ENCODE peak calls at places on chromosome 20, in five cellular contexts. One of them, this sample, is unnamed.

GRCh38 chr20:17749979-17750721 is 50.4 kb downstream of the BANF2 start:
- DNase-seq in fibroblast of lung: peak; percentile 63
- DNase-seq in bronchial epithelial cell: no peak
- DNase-seq in AG10803: no peak
- DNase-seq in AG04449: no peak
- DNase-seq in this sample: no peak

GRCh38 chr20:56299362-56299761 is 50.8 kb downstream of the MC3R start:
- DNase-seq in AG04449: no peak
- DNase-seq in fibroblast of lung: no peak
- DNase-seq in bronchial epithelial cell: no peak
- DNase-seq in AG10803: no peak
- DNase-seq in this sample: no peak

GRCh38 chr20:11838076-11838636 is 79.5 kb upstream of the BTBD3 start:
- DNase-seq in fibroblast of lung: no peak
- DNase-seq in AG04449: no peak
- DNase-seq in AG10803: no peak
- DNase-seq in bronchial epithelial cell: peak; percentile 25
- DNase-seq in this sample: no peak

GRCh38 chr20:61976650-61977332 is 88.9 kb downstream of the TAF4 start:
- DNase-seq in fibroblast of lung: no peak
- DNase-seq in AG04449: no peak
- DNase-seq in AG10803: no peak
- DNase-seq in bronchial epithelial cell: no peak
- DNase-seq in this sample: no peak

GRCh38 chr20:62860391-62860923 is 1.2 kb downstream of the TCFL5 start:
- DNase-seq in AG10803: peak; percentile 40
- DNase-seq in AG04449: no peak
- DNase-seq in bronchial epithelial cell: no peak
- DNase-seq in fibroblast of lung: peak; percentile 35
- DNase-seq in this sample: no peak

GRCh38 chr20:14696937-14697336 is 359.5 kb upstream of the FLRT3 start:
- DNase-seq in AG04449: no peak
- DNase-seq in AG10803: no peak
- DNase-seq in bronchial epithelial cell: no peak
- DNase-seq in fibroblast of lung: no peak
- DNase-seq in this sample: no peak

GRCh38 chr20:49562341-49563014 is 5.5 kb downstream of the PTGIS start:
- DNase-seq in AG10803: peak; percentile 86
- DNase-seq in bronchial epithelial cell: no peak
- DNase-seq in AG04449: no peak
- DNase-seq in fibroblast of lung: peak; percentile 93
- DNase-seq in this sample: no peak

GRCh38 chr20:19137641-19138040 is 74.8 kb upstream of the SLC24A3 start:
- DNase-seq in AG04449: no peak
- DNase-seq in AG10803: no peak
- DNase-seq in fibroblast of lung: no peak
- DNase-seq in bronchial epithelial cell: no peak
- DNase-seq in this sample: no peak

GRCh38 chr20:62496525-62497218 is 20.9 kb upstream of the GATA5 start:
- DNase-seq in AG04449: no peak
- DNase-seq in fibroblast of lung: no peak
- DNase-seq in AG10803: no peak
- DNase-seq in bronchial epithelial cell: no peak
- DNase-seq in this sample: no peak

GRCh38 chr20:370151-370600 is 10.4 kb upstream of the TRIB3 start:
- DNase-seq in AG04449: no peak
- DNase-seq in bronchial epithelial cell: peak; percentile 71
- DNase-seq in fibroblast of lung: no peak
- DNase-seq in AG10803: no peak
- DNase-seq in this sample: no peak

GRCh38 chr20:12699374-12700228 is 309.2 kb upstream of the SPTLC3 start:
- DNase-seq in bronchial epithelial cell: no peak
- DNase-seq in fibroblast of lung: no peak
- DNase-seq in AG04449: no peak
- DNase-seq in AG10803: no peak
- DNase-seq in this sample: no peak

GRCh38 chr20:38805502-38805957 is at the start of gene PPP1R16B:
- DNase-seq in bronchial epithelial cell: no peak
- DNase-seq in fibroblast of lung: no peak
- DNase-seq in AG04449: no peak
- DNase-seq in AG10803: no peak
- DNase-seq in this sample: no peak

GRCh38 chr20:46552460-46553420 is 2.3 kb upstream of the OCSTAMP start:
- DNase-seq in AG10803: no peak
- DNase-seq in bronchial epithelial cell: no peak
- DNase-seq in AG04449: no peak
- DNase-seq in fibroblast of lung: no peak
- DNase-seq in this sample: no peak

GRCh38 chr20:40686434-40686882 is 2.6 kb downstream of the MAFB start:
- DNase-seq in fibroblast of lung: no peak
- DNase-seq in AG10803: peak; percentile 24
- DNase-seq in AG04449: no peak
- DNase-seq in bronchial epithelial cell: no peak
- DNase-seq in this sample: no peak

GRCh38 chr20:40686893-40687292 is 2.1 kb downstream of the MAFB start:
- DNase-seq in AG04449: no peak
- DNase-seq in fibroblast of lung: no peak
- DNase-seq in AG10803: no peak
- DNase-seq in bronchial epithelial cell: no peak
- DNase-seq in this sample: no peak

GRCh38 chr20:40688129-40689099 is 622 bp downstream of the MAFB start:
- DNase-seq in AG04449: no peak
- DNase-seq in fibroblast of lung: peak; percentile 35
- DNase-seq in bronchial epithelial cell: no peak
- DNase-seq in AG10803: no peak
- DNase-seq in this sample: no peak

GRCh38 chr20:40689100-40689942 is at the start of gene MAFB:
- DNase-seq in AG10803: peak; percentile 89
- DNase-seq in AG04449: peak; percentile 12
- DNase-seq in bronchial epithelial cell: peak; percentile 61
- DNase-seq in fibroblast of lung: peak; percentile 86
- DNase-seq in this sample: peak; percentile 6

DNA sequence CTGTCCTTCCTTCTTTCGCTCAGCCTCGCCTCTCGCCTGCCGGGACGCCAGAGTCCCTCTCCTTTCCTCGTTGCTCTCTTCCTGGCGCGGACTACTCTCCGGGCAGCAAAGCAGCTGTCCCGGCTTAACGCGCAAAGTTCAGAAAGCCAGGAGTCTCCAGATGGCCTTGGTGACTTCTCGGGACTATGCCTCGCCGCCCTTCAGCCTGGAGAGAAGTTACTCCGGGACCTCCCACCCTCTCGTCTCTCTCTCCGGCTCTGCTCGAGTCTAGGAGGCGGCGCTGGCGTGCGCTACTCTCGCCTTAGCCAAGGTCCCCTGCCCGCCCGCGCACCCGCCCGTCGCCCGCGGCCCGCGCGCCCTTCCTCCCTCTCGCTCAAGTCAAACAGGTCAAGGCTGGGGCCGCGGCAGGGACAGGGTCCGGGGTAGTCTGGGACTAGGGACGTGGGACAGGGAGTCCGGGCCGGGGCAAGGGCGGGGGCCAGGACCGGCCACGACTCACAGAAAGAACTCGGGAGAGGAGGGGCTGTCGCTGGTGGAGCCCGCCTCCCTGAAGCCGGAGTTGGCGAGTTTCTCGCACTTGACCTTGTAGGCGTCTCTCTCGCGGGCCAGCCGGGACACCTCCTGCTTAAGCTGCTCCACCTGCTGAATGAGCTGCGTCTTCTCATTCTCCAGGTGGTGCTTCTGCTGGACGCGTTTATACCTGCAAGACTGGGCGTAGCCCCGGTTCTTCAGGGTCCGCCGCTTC is 1.5 kb downstream of the MAFB start:
- DNase-seq in AG04449: no peak
- DNase-seq in AG10803: peak; percentile 34
- DNase-seq in fibroblast of lung: peak; percentile 35
- DNase-seq in bronchial epithelial cell: peak; percentile 41
- DNase-seq in this sample: no peak
- H3K4me3 ChIP-seq in AG04449: peak overlapping the region; percentile 63
- H3K4me3 ChIP-seq in AG10803: peak overlapping the region; percentile 62
- H3K4me3 ChIP-seq in fibroblast of lung: no peak overlapping the region
- H3K4me3 ChIP-seq in bronchial epithelial cell: peak overlapping the region; percentile 50
- H3K4me3 ChIP-seq in this sample: peak overlapping the region; percentile 44

DNA sequence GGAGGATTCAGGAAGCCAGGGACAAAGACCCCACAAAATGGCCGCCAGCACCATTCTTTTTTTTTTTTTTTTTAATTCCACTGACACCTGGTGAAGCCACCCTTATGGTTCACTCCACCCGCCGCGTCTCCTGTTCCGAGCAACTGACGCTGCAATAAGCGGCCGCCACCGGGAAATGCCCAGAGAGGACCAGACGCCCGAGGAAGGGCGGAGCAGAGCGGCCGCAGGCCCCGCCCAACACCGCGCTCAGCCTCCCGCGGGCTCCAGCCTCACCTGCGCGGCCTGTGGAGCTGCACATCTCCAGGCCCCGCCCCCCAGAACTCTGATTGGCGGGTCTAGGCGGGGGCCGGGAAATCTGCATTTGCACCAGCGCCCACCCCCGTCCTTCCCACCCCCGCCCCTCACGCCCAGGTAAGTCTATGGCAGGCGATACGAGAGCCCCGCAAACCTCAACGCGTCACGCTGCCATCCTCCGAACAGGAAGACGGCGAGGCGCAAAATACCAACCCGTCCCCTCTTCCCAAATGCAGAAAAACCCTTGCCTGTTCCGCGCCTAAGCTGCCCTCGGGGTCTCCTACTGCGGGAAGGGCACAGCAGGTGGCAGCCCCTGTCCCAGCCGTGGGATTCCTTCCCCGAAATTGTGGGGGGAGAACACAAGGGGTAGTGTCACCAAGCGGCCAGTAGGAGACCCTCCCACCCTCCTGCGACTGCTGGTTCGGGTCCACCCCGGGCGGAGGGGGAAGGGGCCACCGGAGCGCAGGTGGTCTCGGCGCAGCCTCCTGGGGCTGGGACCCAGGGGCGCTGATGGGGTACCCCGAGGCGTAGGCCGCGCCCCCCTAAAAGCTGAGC is 948 bp downstream of the ATP9A start:
- DNase-seq in AG04449: no peak
- DNase-seq in bronchial epithelial cell: peak; percentile 71
- DNase-seq in fibroblast of lung: peak; percentile 36
- DNase-seq in AG10803: peak; percentile 20
- DNase-seq in this sample: no peak
- TF ChIP-seq CTCF in AG04449: peak; percentile 56
- TF ChIP-seq CTCF in bronchial epithelial cell: peak; percentile 46
- TF ChIP-seq CTCF in fibroblast of lung: peak; percentile 34
- TF ChIP-seq CTCF in AG10803: peak; percentile 51
- TF ChIP-seq CTCF in this sample: peak; percentile 41

GRCh38 chr20:48282591-48283228 is 497.4 kb upstream of the SULF2 start:
- DNase-seq in bronchial epithelial cell: no peak
- DNase-seq in AG10803: no peak
- DNase-seq in fibroblast of lung: no peak
- DNase-seq in AG04449: no peak
- DNase-seq in this sample: no peak

GRCh38 chr20:48286571-48287551 is 501.6 kb upstream of the SULF2 start:
- DNase-seq in bronchial epithelial cell: no peak
- DNase-seq in fibroblast of lung: peak; percentile 20
- DNase-seq in AG10803: no peak
- DNase-seq in AG04449: no peak
- DNase-seq in this sample: no peak

GRCh38 chr20:48283470-48284110 is 498.3 kb upstream of the SULF2 start:
- DNase-seq in AG10803: peak; percentile 69
- DNase-seq in AG04449: no peak
- DNase-seq in fibroblast of lung: peak; percentile 99
- DNase-seq in bronchial epithelial cell: peak; percentile 87
- DNase-seq in this sample: peak; percentile 92

GRCh38 chr20:48285656-48286055 is 500.4 kb upstream of the SULF2 start:
- DNase-seq in AG04449: no peak
- DNase-seq in AG10803: no peak
- DNase-seq in bronchial epithelial cell: no peak
- DNase-seq in fibroblast of lung: no peak
- DNase-seq in this sample: no peak

DNA sequence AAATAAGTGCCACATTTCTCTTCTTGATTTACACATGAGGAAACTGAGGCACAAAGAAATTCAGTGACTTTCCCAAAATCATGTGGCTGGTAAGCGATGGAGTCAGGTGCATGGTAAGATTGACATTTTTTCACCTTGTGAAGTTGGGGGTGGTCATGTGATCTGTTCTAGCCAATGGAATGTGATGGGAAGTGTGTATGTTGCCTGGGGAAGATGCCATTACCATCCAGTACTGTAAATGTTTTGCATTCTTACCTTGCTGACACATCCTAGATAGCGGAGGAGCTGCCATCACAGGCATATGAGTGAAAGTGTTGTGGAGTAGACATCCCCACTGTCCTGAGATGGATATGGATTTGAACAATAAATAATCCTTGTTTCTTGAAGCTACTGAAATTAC is 499.6 kb upstream of the SULF2 start:
- DNase-seq in fibroblast of lung: peak; percentile 70
- DNase-seq in AG10803: no peak
- DNase-seq in AG04449: no peak
- DNase-seq in bronchial epithelial cell: peak; percentile 59
- DNase-seq in this sample: no peak
- H3K4me3 ChIP-seq in fibroblast of lung: no peak overlapping the region
- H3K4me3 ChIP-seq in AG10803: no peak overlapping the region
- H3K4me3 ChIP-seq in AG04449: no peak overlapping the region
- H3K4me3 ChIP-seq in bronchial epithelial cell: no peak overlapping the region
- H3K4me3 ChIP-seq in this sample: no peak overlapping the region

GRCh38 chr20:43392561-43392960 is 65.1 kb upstream of the SRSF6 start:
- DNase-seq in fibroblast of lung: no peak
- DNase-seq in AG04449: no peak
- DNase-seq in AG10803: no peak
- DNase-seq in bronchial epithelial cell: no peak
- DNase-seq in this sample: no peak

GRCh38 chr20:43389231-43389630 is 68.5 kb upstream of the SRSF6 start:
- DNase-seq in AG10803: no peak
- DNase-seq in AG04449: no peak
- DNase-seq in bronchial epithelial cell: no peak
- DNase-seq in fibroblast of lung: no peak
- DNase-seq in this sample: no peak

GRCh38 chr20:43387737-43388136 is 70.0 kb upstream of the SRSF6 start:
- DNase-seq in bronchial epithelial cell: no peak
- DNase-seq in AG10803: no peak
- DNase-seq in fibroblast of lung: no peak
- DNase-seq in AG04449: no peak
- DNase-seq in this sample: no peak

GRCh38 chr20:43388267-43389081 is 69.2 kb upstream of the SRSF6 start:
- DNase-seq in fibroblast of lung: peak; percentile 27
- DNase-seq in bronchial epithelial cell: peak; percentile 5
- DNase-seq in AG10803: peak; percentile 59
- DNase-seq in AG04449: no peak
- DNase-seq in this sample: no peak

DNA sequence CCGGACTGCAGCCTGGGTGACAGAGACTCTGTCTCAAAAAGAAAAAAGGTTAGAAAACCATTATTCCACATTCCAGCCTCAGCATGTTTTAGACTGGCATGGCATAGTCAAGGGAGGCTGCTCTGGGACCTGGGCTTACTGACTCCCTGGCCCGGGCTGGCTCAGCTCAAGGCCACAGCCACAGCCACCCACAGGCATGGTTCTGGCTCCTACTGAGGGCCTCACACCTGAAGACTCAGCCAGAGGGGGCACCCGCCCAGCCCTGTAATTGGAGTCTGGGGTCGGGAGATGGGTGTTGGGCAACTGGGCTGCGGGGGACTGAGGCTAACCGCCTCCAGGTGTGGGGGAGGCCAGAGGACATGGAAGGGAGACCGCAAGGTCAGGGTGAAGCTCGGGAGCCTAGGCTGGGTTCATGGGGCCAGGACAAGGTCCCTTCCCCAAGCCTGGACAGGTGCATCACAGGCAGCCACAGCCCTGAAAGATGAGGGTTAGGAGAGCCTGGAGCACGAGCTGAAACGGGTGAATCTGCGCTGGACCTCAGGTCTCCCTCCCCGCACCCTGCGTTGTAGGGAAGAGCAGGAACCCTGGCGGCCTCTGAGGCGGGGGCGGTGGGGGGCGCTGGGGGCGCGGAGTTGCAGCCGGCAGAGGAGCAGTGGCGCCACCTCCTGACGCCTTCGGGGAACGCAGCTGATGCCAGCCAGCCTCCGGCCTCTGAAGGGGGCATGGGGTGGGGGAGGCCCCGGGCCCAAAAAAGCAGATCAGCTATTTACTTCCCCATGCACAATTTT is 67.7 kb upstream of the SRSF6 start:
- DNase-seq in AG04449: no peak
- DNase-seq in bronchial epithelial cell: no peak
- DNase-seq in fibroblast of lung: no peak
- DNase-seq in AG10803: no peak
- DNase-seq in this sample: no peak
- TF ChIP-seq CTCF in AG04449: peak; percentile 55
- TF ChIP-seq CTCF in bronchial epithelial cell: no peak
- TF ChIP-seq CTCF in fibroblast of lung: peak; percentile 15
- TF ChIP-seq CTCF in AG10803: peak; percentile 47
- TF ChIP-seq CTCF in this sample: peak; percentile 24

This sample was measured in epithelial cell of proximal tubule.